ENCODE peak calls at places on chromosome X, in six cellular contexts. Y is SJSA1, V is IMR-90, E is brain microvascular endothelial cell, W is psoas muscle, Z is astrocyte. D is an unnamed sample.

GRCh38 chrX:18888281-18888680 is 95.6 kb downstream of the PHKA2 start:
- DNase-seq in W (no peak), Z (no peak), Y (no peak), V (no peak), E (no peak), D (no peak)

GRCh38 chrX:1506916-1507315 is 30.1 kb downstream of the P2RY8 start:
- DNase-seq in V (no peak), Z (no peak), W (no peak), Y (no peak), E (no peak), D (no peak)

GRCh38 chrX:150543230-150544155 is 24.9 kb upstream of the MTM1 start:
- DNase-seq in Y (no peak), Z (no peak), E (no peak), V (no peak), W (no peak), D (no peak)

GRCh38 chrX:28312965-28313364 is 274.3 kb upstream of the IL1RAPL1 start:
- DNase-seq in Z (no peak), Y (no peak), V (peak; percentile 0), W (no peak), E (no peak), D (no peak)

GRCh38 chrX:45803383-45803921 is 602.8 kb upstream of the DIPK2B start:
- DNase-seq in E (peak; percentile 90), W (no peak), Y (peak; percentile 91), V (peak; percentile 94), Z (peak; percentile 93), D (no peak)

GRCh38 chrX:17377795-17378194 is 2.8 kb downstream of the NHS start:
- DNase-seq in W (no peak), Y (no peak), V (no peak), E (no peak), Z (peak; percentile 48), D (no peak)

GRCh38 chrX:11341274-11342256 is 48.4 kb downstream of the AMELX start:
- DNase-seq in V (peak; percentile 79), W (peak; percentile 67), Y (no peak), E (peak; percentile 85), Z (peak; percentile 79), D (no peak)

GRCh38 chrX:15663439-15663838 is 1.2 kb downstream of the CLTRN start:
- DNase-seq in Y (no peak), E (no peak), W (no peak), V (no peak), Z (no peak), D (no peak)

GRCh38 chrX:96846841-96847240 is 36.9 kb upstream of the RPA4 start:
- DNase-seq in W (no peak), Y (no peak), Z (no peak), V (no peak), E (no peak), D (no peak)

GRCh38 chrX:48802089-48802812 is 384 bp downstream of the HDAC6 start:
- DNase-seq in E (peak; percentile 74), Y (peak; percentile 83), Z (peak; percentile 67), W (peak; percentile 82), V (peak; percentile 60), D (peak; percentile 23)

GRCh38 chrX:20522420-20522819 is 255.7 kb upstream of the RPS6KA3 start:
- DNase-seq in W (no peak), Z (no peak), Y (no peak), V (peak; percentile 61), E (no peak), D (no peak)

GRCh38 chrX:16528620-16529019 is 121.3 kb upstream of the S100G start:
- DNase-seq in V (no peak), Z (no peak), Y (no peak), W (no peak), E (no peak), D (no peak)

GRCh38 chrX:39819921-39820849 is 277.6 kb downstream of the BCOR start:
- DNase-seq in W (no peak), Y (no peak), V (no peak), Z (no peak), E (no peak), D (no peak)

GRCh38 chrX:39821011-39821708 is 276.6 kb downstream of the BCOR start:
- DNase-seq in Z (peak; percentile 16), Y (peak; percentile 31), V (peak; percentile 17), W (no peak), E (no peak), D (no peak)

GRCh38 chrX:39816871-39817731 is 280.7 kb downstream of the BCOR start:
- DNase-seq in E (peak; percentile 36), W (no peak), V (peak; percentile 54), Z (peak; percentile 21), Y (peak; percentile 63), D (no peak)

GRCh38 chrX:39818071-39818470 is 279.7 kb downstream of the BCOR start:
- DNase-seq in Z (no peak), V (no peak), E (no peak), Y (no peak), W (no peak), D (no peak)

GRCh38 chrX:39818750-39819149 is 279.0 kb downstream of the BCOR start:
- DNase-seq in W (no peak), Z (no peak), E (no peak), V (no peak), Y (no peak), D (no peak)
- H3K27ac ChIP-seq in W (no peak overlapping the region), Z (no peak overlapping the region), E (no peak overlapping the region), V (no peak overlapping the region), Y (no peak overlapping the region), D (no peak overlapping the region)

GRCh38 chrX:79365591-79365990 is 1.5 kb downstream of the ITM2A start:
- DNase-seq in W (no peak), V (no peak), E (no peak), Z (no peak), Y (no peak), D (no peak)

GRCh38 chrX:79366888-79367749 is at the start of gene ITM2A:
- DNase-seq in Z (no peak), W (peak; percentile 29), Y (no peak), E (no peak), V (no peak), D (no peak)

GRCh38 chrX:79364306-79364705 is 2.8 kb downstream of the ITM2A start:
- DNase-seq in V (no peak), Z (no peak), W (no peak), E (no peak), Y (no peak), D (no peak)

GRCh38 chrX:79367907-79368306 is 773 bp upstream of the ITM2A start:
- DNase-seq in Y (no peak), Z (no peak), W (no peak), V (no peak), E (no peak), D (no peak)

GRCh38 chrX:79366556-79366887 is 612 bp downstream of the ITM2A start:
- DNase-seq in Y (no peak), E (no peak), V (no peak), Z (no peak), W (no peak), D (no peak)
- H3K4me3 ChIP-seq in Y (no peak overlapping the region), E (no peak overlapping the region), V (no peak overlapping the region), Z (no peak overlapping the region), W (peak overlapping the region; percentile 56), D (no peak overlapping the region)

GRCh38 chrX:136750364-136750763 is 30.4 kb downstream of the ARHGEF6 start:
- DNase-seq in E (no peak), V (no peak), Y (no peak), W (no peak), Z (peak; percentile 30), D (no peak)

GRCh38 chrX:136747003-136747986 is 33.4 kb downstream of the ARHGEF6 start:
- DNase-seq in E (no peak), W (no peak), Z (no peak), V (no peak), Y (no peak), D (no peak)

GRCh38 chrX:136742721-136743379 is 37.9 kb downstream of the ARHGEF6 start:
- DNase-seq in E (no peak), Y (no peak), W (no peak), Z (no peak), V (no peak), D (no peak)

GRCh38 chrX:136745215-136746173 is 35.2 kb downstream of the ARHGEF6 start:
- DNase-seq in Y (no peak), W (no peak), V (no peak), Z (no peak), E (no peak), D (no peak)
- H3K27ac ChIP-seq in Y (no peak overlapping the region), W (peak overlapping the region; percentile 87), V (no peak overlapping the region), Z (no peak overlapping the region), E (no peak overlapping the region), D (no peak overlapping the region)

DNA sequence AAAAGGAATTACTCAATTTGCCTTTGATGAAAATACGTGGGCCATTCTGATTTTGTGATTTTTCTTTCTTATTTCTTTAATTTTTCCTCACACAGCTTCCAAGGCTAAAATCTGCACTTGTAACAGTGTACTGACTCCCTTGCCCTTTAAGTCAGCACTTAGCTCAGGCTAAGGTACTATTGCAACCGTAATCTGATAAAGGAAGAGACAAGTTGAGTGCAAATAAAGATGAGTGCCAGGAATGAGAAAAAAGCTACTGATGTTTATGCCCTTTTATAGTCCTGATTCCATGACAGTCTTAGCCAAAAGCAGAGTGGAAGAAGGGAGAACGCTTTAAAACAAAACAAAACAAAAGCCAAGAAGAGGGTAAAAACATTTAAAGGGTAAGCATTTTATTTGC is 6.0 kb downstream of the DMD start:
- DNase-seq in Z (no peak), W (no peak), E (no peak), Y (no peak), V (peak; percentile 5), D (no peak)
- H3K4me3 ChIP-seq in Z (no peak overlapping the region), W (peak overlapping the region; percentile 64), E (no peak overlapping the region), Y (no peak overlapping the region), V (peak overlapping the region; percentile 30), D (peak overlapping the region; percentile 11)

GRCh38 chrX:133640161-133641015 is 225.1 kb upstream of the GPC4 start:
- DNase-seq in E (no peak), Z (peak; percentile 50), Y (peak; percentile 43), W (no peak), V (no peak), D (no peak)

GRCh38 chrX:133634416-133634815 is 219.1 kb upstream of the GPC4 start:
- DNase-seq in V (no peak), W (no peak), Z (no peak), Y (no peak), E (no peak), D (no peak)

GRCh38 chrX:133638285-133638684 is 223.0 kb upstream of the GPC4 start:
- DNase-seq in E (no peak), W (no peak), Y (peak; percentile 52), V (no peak), Z (peak; percentile 56), D (no peak)

GRCh38 chrX:133637765-133638164 is 222.5 kb upstream of the GPC4 start:
- DNase-seq in W (no peak), V (no peak), E (no peak), Z (no peak), Y (no peak), D (no peak)

DNA sequence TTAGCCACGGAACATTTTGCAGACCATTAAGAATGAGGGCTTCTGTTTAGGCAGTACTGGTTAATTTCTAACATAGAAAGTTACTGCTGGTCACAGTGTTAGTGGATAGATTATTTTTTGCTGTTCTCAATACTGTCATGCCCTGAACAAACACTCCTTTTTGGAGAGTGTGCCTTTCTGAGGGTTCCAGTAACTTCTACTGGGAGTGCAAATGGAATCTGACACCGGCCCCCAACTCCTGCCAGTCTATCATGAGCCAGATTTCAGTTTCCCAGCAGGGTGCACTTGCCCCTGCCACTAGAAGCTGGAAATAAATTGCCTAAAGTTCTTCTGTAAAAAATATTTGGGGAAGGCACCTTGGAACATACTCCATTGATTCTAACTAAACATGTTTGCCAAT is 224.4 kb upstream of the GPC4 start:
- DNase-seq in E (no peak), Z (no peak), V (no peak), Y (no peak), W (no peak), D (no peak)
- H3K27ac ChIP-seq in E (no peak overlapping the region), Z (no peak overlapping the region), V (no peak overlapping the region), Y (no peak overlapping the region), W (no peak overlapping the region), D (no peak overlapping the region)

GRCh38 chrX:40470830-40471429 is 109.8 kb upstream of the ATP6AP2 start:
- DNase-seq in Y (no peak), E (no peak), W (no peak), Z (no peak), V (no peak), D (no peak)
- H3K4me3 ChIP-seq in Y (no peak overlapping the region), E (no peak overlapping the region), W (no peak overlapping the region), Z (no peak overlapping the region), V (no peak overlapping the region), D (no peak overlapping the region)

D was measured in AG04450.